ENCODE peak calls at places on chromosomes 12 and 14, in nine cellular contexts. One of them, this sample, is unnamed.

GRCh38 chr12:79983969-79984629 is 49.2 kb upstream of the PPP1R12A start:
- DNase-seq in adrenal gland: no peak
- DNase-seq in GM12865: no peak
- DNase-seq in MM.1S: no peak
- DNase-seq in brain microvascular endothelial cell: peak; percentile 25
- DNase-seq in kidney: no peak
- DNase-seq in foreskin fibroblast: peak; percentile 57
- DNase-seq in HFFc6: peak; percentile 35
- DNase-seq in ovary: no peak
- DNase-seq in this sample: no peak

GRCh38 chr14:104280902-104281767 is 142.7 kb downstream of the KIF26A start:
- DNase-seq in adrenal gland: peak; percentile 0
- DNase-seq in GM12865: no peak
- DNase-seq in MM.1S: no peak
- DNase-seq in brain microvascular endothelial cell: no peak
- DNase-seq in kidney: peak; percentile 73
- DNase-seq in foreskin fibroblast: no peak
- DNase-seq in HFFc6: no peak
- DNase-seq in ovary: no peak
- DNase-seq in this sample: no peak

GRCh38 chr12:42794811-42795210 is 205.3 kb upstream of the PRICKLE1 start:
- DNase-seq in adrenal gland: no peak
- DNase-seq in GM12865: no peak
- DNase-seq in MM.1S: no peak
- DNase-seq in brain microvascular endothelial cell: peak; percentile 12
- DNase-seq in kidney: no peak
- DNase-seq in foreskin fibroblast: peak; percentile 76
- DNase-seq in HFFc6: peak; percentile 57
- DNase-seq in ovary: no peak
- DNase-seq in this sample: no peak

GRCh38 chr14:92679246-92679645 is 69.2 kb downstream of the LGMN start:
- DNase-seq in adrenal gland: no peak
- DNase-seq in GM12865: no peak
- DNase-seq in MM.1S: no peak
- DNase-seq in brain microvascular endothelial cell: no peak
- DNase-seq in kidney: peak; percentile 45
- DNase-seq in foreskin fibroblast: no peak
- DNase-seq in HFFc6: no peak
- DNase-seq in ovary: no peak
- DNase-seq in this sample: no peak

GRCh38 chr14:103539056-103539825 is 10.2 kb downstream of the TRMT61A start:
- DNase-seq in adrenal gland: no peak
- DNase-seq in GM12865: no peak
- DNase-seq in MM.1S: no peak
- DNase-seq in brain microvascular endothelial cell: no peak
- DNase-seq in kidney: peak; percentile 80
- DNase-seq in foreskin fibroblast: no peak
- DNase-seq in HFFc6: no peak
- DNase-seq in ovary: no peak
- DNase-seq in this sample: no peak

GRCh38 chr12:93025145-93026103 is 96.3 kb upstream of the EEA1 start:
- DNase-seq in adrenal gland: no peak
- DNase-seq in GM12865: peak; percentile 83
- DNase-seq in MM.1S: peak; percentile 74
- DNase-seq in brain microvascular endothelial cell: peak; percentile 66
- DNase-seq in kidney: no peak
- DNase-seq in foreskin fibroblast: peak; percentile 52
- DNase-seq in HFFc6: peak; percentile 62
- DNase-seq in ovary: no peak
- DNase-seq in this sample: peak; percentile 52

GRCh38 chr12:100068305-100068704 is 74.4 kb downstream of the BLTP3B start:
- DNase-seq in adrenal gland: no peak
- DNase-seq in GM12865: no peak
- DNase-seq in MM.1S: no peak
- DNase-seq in brain microvascular endothelial cell: no peak
- DNase-seq in kidney: no peak
- DNase-seq in foreskin fibroblast: no peak
- DNase-seq in HFFc6: no peak
- DNase-seq in ovary: no peak
- DNase-seq in this sample: no peak

GRCh38 chr12:91529829-91530228 is 347.2 kb upstream of the DCN start:
- DNase-seq in adrenal gland: no peak
- DNase-seq in GM12865: no peak
- DNase-seq in MM.1S: no peak
- DNase-seq in brain microvascular endothelial cell: peak; percentile 10
- DNase-seq in kidney: no peak
- DNase-seq in foreskin fibroblast: peak; percentile 34
- DNase-seq in HFFc6: no peak
- DNase-seq in ovary: no peak
- DNase-seq in this sample: no peak

GRCh38 chr12:130178291-130178690 is 16.0 kb downstream of the FZD10 start:
- DNase-seq in adrenal gland: no peak
- DNase-seq in GM12865: no peak
- DNase-seq in MM.1S: no peak
- DNase-seq in brain microvascular endothelial cell: no peak
- DNase-seq in kidney: no peak
- DNase-seq in foreskin fibroblast: no peak
- DNase-seq in HFFc6: no peak
- DNase-seq in ovary: no peak
- DNase-seq in this sample: no peak

GRCh38 chr12:55700255-55701018 is 7.3 kb downstream of the ITGA7 start:
- DNase-seq in adrenal gland: no peak
- DNase-seq in GM12865: no peak
- DNase-seq in MM.1S: no peak
- DNase-seq in brain microvascular endothelial cell: no peak
- DNase-seq in kidney: no peak
- DNase-seq in foreskin fibroblast: no peak
- DNase-seq in HFFc6: peak; percentile 38
- DNase-seq in ovary: no peak
- DNase-seq in this sample: no peak

GRCh38 chr12:85866929-85867776 is 6.9 kb upstream of the NTS start:
- DNase-seq in adrenal gland: peak; percentile 49
- DNase-seq in GM12865: peak; percentile 58
- DNase-seq in MM.1S: peak; percentile 54
- DNase-seq in brain microvascular endothelial cell: peak; percentile 76
- DNase-seq in kidney: no peak
- DNase-seq in foreskin fibroblast: peak; percentile 21
- DNase-seq in HFFc6: peak; percentile 57
- DNase-seq in ovary: no peak
- DNase-seq in this sample: peak; percentile 46

GRCh38 chr14:79229383-79229875 is 981.9 kb downstream of the DIO2 start:
- DNase-seq in adrenal gland: no peak
- DNase-seq in GM12865: no peak
- DNase-seq in MM.1S: no peak
- DNase-seq in brain microvascular endothelial cell: no peak
- DNase-seq in kidney: no peak
- DNase-seq in foreskin fibroblast: no peak
- DNase-seq in HFFc6: no peak
- DNase-seq in ovary: no peak
- DNase-seq in this sample: no peak

GRCh38 chr12:84497819-84498218 is 414.8 kb downstream of the SLC6A15 start:
- DNase-seq in adrenal gland: no peak
- DNase-seq in GM12865: peak; percentile 29
- DNase-seq in MM.1S: no peak
- DNase-seq in brain microvascular endothelial cell: peak; percentile 22
- DNase-seq in kidney: no peak
- DNase-seq in foreskin fibroblast: no peak
- DNase-seq in HFFc6: peak; percentile 3
- DNase-seq in ovary: no peak
- DNase-seq in this sample: no peak

GRCh38 chr14:73741386-73741875 is 27.2 kb upstream of the PNMA1 start:
- DNase-seq in adrenal gland: peak; percentile 78
- DNase-seq in GM12865: peak; percentile 69
- DNase-seq in MM.1S: no peak
- DNase-seq in brain microvascular endothelial cell: peak; percentile 55
- DNase-seq in kidney: peak; percentile 95
- DNase-seq in foreskin fibroblast: peak; percentile 70
- DNase-seq in HFFc6: peak; percentile 48
- DNase-seq in ovary: peak; percentile 64
- DNase-seq in this sample: peak; percentile 76

GRCh38 chr12:127393896-127394295 is 873.1 kb upstream of the TMEM132C start:
- DNase-seq in adrenal gland: no peak
- DNase-seq in GM12865: no peak
- DNase-seq in MM.1S: no peak
- DNase-seq in brain microvascular endothelial cell: peak; percentile 90
- DNase-seq in kidney: no peak
- DNase-seq in foreskin fibroblast: peak; percentile 79
- DNase-seq in HFFc6: peak; percentile 87
- DNase-seq in ovary: no peak
- DNase-seq in this sample: no peak

GRCh38 chr12:46609671-46610070 is 216.1 kb downstream of the SLC38A4 start:
- DNase-seq in adrenal gland: no peak
- DNase-seq in GM12865: no peak
- DNase-seq in MM.1S: no peak
- DNase-seq in brain microvascular endothelial cell: no peak
- DNase-seq in kidney: no peak
- DNase-seq in foreskin fibroblast: no peak
- DNase-seq in HFFc6: no peak
- DNase-seq in ovary: no peak
- DNase-seq in this sample: no peak

GRCh38 chr12:27703720-27704452 is 6.7 kb upstream of the MRPS35 start:
- DNase-seq in adrenal gland: peak; percentile 83
- DNase-seq in GM12865: peak; percentile 79
- DNase-seq in MM.1S: peak; percentile 85
- DNase-seq in brain microvascular endothelial cell: peak; percentile 88
- DNase-seq in kidney: no peak
- DNase-seq in foreskin fibroblast: peak; percentile 79
- DNase-seq in HFFc6: peak; percentile 70
- DNase-seq in ovary: peak; percentile 44
- DNase-seq in this sample: peak; percentile 56
- TF ChIP-seq CTCF in adrenal gland: peak; percentile 73
- TF ChIP-seq CTCF in GM12865: peak; percentile 83
- TF ChIP-seq CTCF in MM.1S: peak; percentile 91
- TF ChIP-seq CTCF in brain microvascular endothelial cell: peak; percentile 89
- TF ChIP-seq CTCF in kidney: peak; percentile 91
- TF ChIP-seq CTCF in foreskin fibroblast: peak; percentile 76
- TF ChIP-seq CTCF in HFFc6: peak; percentile 98
- TF ChIP-seq CTCF in ovary: peak; percentile 26
- TF ChIP-seq CTCF in this sample: peak; percentile 84

DNA sequence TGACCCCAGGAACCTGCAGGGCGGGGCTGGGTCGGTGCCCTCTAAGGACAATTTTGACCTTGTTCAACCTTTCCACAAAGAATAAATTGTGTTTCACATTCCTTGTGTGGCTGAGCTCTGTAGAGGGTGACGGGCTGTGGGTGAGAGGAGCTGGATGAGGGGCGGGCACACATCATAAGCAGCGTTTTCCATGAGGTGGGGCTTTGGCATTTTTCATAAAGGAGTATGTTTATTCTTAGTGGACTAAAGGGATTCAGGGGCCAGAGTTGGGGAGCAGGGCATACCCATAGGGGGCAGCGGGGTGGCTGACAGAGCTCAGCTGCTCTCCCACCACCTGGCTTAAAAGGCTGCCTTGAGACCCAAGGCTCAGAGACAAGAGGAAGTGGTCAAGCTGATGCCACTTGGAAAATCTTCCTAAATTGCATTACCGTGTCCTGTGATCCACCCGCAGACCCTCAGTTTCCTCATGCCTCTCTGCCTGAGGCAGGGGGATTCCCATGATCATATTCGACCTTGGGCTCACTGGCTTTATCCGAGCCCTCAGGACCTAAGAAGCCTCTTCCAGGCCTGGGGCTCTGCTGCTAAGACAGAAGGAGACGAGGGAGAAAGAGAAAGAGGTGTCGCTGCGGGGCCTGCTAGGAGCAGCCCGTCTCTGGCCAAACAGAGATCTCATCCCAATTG is 11.4 kb downstream of the MMP14 start:
- DNase-seq in adrenal gland: no peak
- DNase-seq in GM12865: no peak
- DNase-seq in MM.1S: no peak
- DNase-seq in brain microvascular endothelial cell: peak; percentile 38
- DNase-seq in kidney: no peak
- DNase-seq in foreskin fibroblast: peak; percentile 70
- DNase-seq in HFFc6: peak; percentile 59
- DNase-seq in ovary: peak; percentile 45
- DNase-seq in this sample: peak; percentile 43
- TF ChIP-seq CTCF in adrenal gland: no peak
- TF ChIP-seq CTCF in GM12865: no peak
- TF ChIP-seq CTCF in MM.1S: no peak
- TF ChIP-seq CTCF in brain microvascular endothelial cell: peak; percentile 12
- TF ChIP-seq CTCF in kidney: no peak
- TF ChIP-seq CTCF in foreskin fibroblast: peak; percentile 14
- TF ChIP-seq CTCF in HFFc6: peak; percentile 62
- TF ChIP-seq CTCF in ovary: no peak
- TF ChIP-seq CTCF in this sample: peak; percentile 23

GRCh38 chr14:25375639-25376038 is 325.7 kb upstream of the STXBP6 start:
- DNase-seq in adrenal gland: no peak
- DNase-seq in GM12865: no peak
- DNase-seq in MM.1S: no peak
- DNase-seq in brain microvascular endothelial cell: no peak
- DNase-seq in kidney: no peak
- DNase-seq in foreskin fibroblast: no peak
- DNase-seq in HFFc6: no peak
- DNase-seq in ovary: no peak
- DNase-seq in this sample: no peak

DNA sequence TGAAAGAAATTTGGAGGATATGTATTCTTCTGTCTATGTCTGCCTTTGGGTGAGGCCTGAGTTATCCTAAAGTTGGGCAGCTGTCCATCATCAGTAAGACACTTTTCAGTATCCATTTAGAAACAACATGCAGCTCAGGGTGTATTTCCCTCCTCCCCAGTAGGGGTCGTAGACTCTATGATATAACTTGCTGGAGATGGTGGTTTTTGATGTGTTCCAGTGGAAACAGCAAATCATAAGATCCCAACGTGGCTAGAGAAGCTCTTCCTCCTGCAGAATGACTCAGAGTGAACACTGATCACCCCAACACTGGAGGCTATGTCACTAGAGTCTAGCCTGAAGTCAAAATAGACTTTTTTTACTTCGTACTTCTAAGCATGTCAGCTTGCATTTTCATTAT is 331.6 kb upstream of the STXBP6 start:
- DNase-seq in adrenal gland: peak; percentile 6
- DNase-seq in GM12865: no peak
- DNase-seq in MM.1S: no peak
- DNase-seq in brain microvascular endothelial cell: no peak
- DNase-seq in kidney: no peak
- DNase-seq in foreskin fibroblast: no peak
- DNase-seq in HFFc6: no peak
- DNase-seq in ovary: no peak
- DNase-seq in this sample: no peak
- TF ChIP-seq CTCF in adrenal gland: peak; percentile 20
- TF ChIP-seq CTCF in GM12865: no peak
- TF ChIP-seq CTCF in MM.1S: peak; percentile 18
- TF ChIP-seq CTCF in brain microvascular endothelial cell: peak; percentile 14
- TF ChIP-seq CTCF in kidney: no peak
- TF ChIP-seq CTCF in foreskin fibroblast: no peak
- TF ChIP-seq CTCF in HFFc6: no peak
- TF ChIP-seq CTCF in ovary: no peak
- TF ChIP-seq CTCF in this sample: peak; percentile 28

DNA sequence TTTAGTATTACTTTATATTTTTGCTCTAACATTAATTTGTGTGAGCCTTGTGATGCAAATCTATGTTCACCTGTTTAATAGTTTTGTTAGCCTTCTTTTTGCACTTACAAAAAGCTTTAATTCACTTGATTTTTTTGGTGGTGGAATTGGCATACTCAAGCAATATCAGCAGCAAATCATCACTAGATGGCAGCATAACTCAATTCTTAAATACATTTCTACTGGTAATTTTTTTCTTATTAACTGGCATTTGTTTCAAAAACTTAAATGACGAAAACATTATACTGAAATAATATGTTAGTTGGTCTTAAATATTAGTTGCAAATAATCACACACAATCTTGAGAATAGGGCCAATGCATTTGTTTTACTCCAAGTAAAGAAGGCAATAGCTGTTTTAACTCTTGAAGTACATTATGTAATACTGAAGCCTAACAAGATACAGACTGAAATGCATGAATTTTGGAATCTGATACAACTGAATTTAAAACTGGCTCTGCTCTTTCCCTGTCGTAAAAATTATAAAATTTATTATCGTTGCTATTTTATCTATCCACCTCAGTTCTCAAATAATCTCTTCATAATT is 151.5 kb downstream of the ATXN7L3B start:
- DNase-seq in adrenal gland: no peak
- DNase-seq in GM12865: peak; percentile 51
- DNase-seq in MM.1S: peak; percentile 41
- DNase-seq in brain microvascular endothelial cell: peak; percentile 2
- DNase-seq in kidney: no peak
- DNase-seq in foreskin fibroblast: peak; percentile 27
- DNase-seq in HFFc6: peak; percentile 61
- DNase-seq in ovary: no peak
- DNase-seq in this sample: no peak
- TF ChIP-seq CTCF in adrenal gland: peak; percentile 61
- TF ChIP-seq CTCF in GM12865: peak; percentile 37
- TF ChIP-seq CTCF in MM.1S: peak; percentile 65
- TF ChIP-seq CTCF in brain microvascular endothelial cell: peak; percentile 49
- TF ChIP-seq CTCF in kidney: peak; percentile 58
- TF ChIP-seq CTCF in foreskin fibroblast: peak; percentile 45
- TF ChIP-seq CTCF in HFFc6: peak; percentile 84
- TF ChIP-seq CTCF in ovary: no peak
- TF ChIP-seq CTCF in this sample: peak; percentile 60

This sample was measured in GM13977.